ENCODE peak calls at places on chromosomes 1 and 21, in nine cellular contexts. One of them, this sample, is unnamed. For H3K9me3, the result is how much of the 10 kb centered on the place peaks cover.

GRCh38 chr1:58249729-58250586 is 296.6 kb downstream of the OMA1 start:
- DNase-seq in fibroblast of lung: peak
- DNase-seq in CD8-positive, alpha-beta memory T cell: no peak
- DNase-seq in upper lobe of right lung: no peak
- DNase-seq in uterus: peak
- DNase-seq in neuronal stem cell: peak
- DNase-seq in ascending aorta: no peak
- DNase-seq in heart left ventricle: peak
- DNase-seq in CD8-positive, alpha-beta T cell: no peak
- DNase-seq in this sample: no peak

GRCh38 chr1:200740291-200741212 is 1.9 kb downstream of the CAMSAP2 start:
- DNase-seq in fibroblast of lung: no peak
- DNase-seq in CD8-positive, alpha-beta memory T cell: no peak
- DNase-seq in upper lobe of right lung: no peak
- DNase-seq in uterus: no peak
- DNase-seq in neuronal stem cell: no peak
- DNase-seq in ascending aorta: no peak
- DNase-seq in heart left ventricle: no peak
- DNase-seq in CD8-positive, alpha-beta T cell: no peak
- DNase-seq in this sample: no peak

GRCh38 chr1:107551491-107551890 is 410.7 kb downstream of the NTNG1 start:
- DNase-seq in fibroblast of lung: peak
- DNase-seq in CD8-positive, alpha-beta memory T cell: no peak
- DNase-seq in upper lobe of right lung: no peak
- DNase-seq in uterus: no peak
- DNase-seq in neuronal stem cell: no peak
- DNase-seq in ascending aorta: no peak
- DNase-seq in heart left ventricle: no peak
- DNase-seq in CD8-positive, alpha-beta T cell: no peak
- DNase-seq in this sample: no peak

GRCh38 chr1:201299968-201300367 is 16.7 kb downstream of the PKP1 start:
- DNase-seq in fibroblast of lung: peak
- DNase-seq in CD8-positive, alpha-beta memory T cell: no peak
- DNase-seq in upper lobe of right lung: peak
- DNase-seq in uterus: no peak
- DNase-seq in neuronal stem cell: no peak
- DNase-seq in ascending aorta: no peak
- DNase-seq in heart left ventricle: peak
- DNase-seq in CD8-positive, alpha-beta T cell: no peak
- DNase-seq in this sample: no peak

GRCh38 chr1:13517193-13517812 is 3.5 kb upstream of the LRRC38 start:
- DNase-seq in fibroblast of lung: no peak
- DNase-seq in CD8-positive, alpha-beta memory T cell: no peak
- DNase-seq in upper lobe of right lung: no peak
- DNase-seq in uterus: no peak
- DNase-seq in neuronal stem cell: peak
- DNase-seq in ascending aorta: no peak
- DNase-seq in heart left ventricle: no peak
- DNase-seq in CD8-positive, alpha-beta T cell: no peak
- DNase-seq in this sample: peak

GRCh38 chr1:36387141-36387949 is 1.6 kb upstream of the STK40 start:
- DNase-seq in fibroblast of lung: peak
- DNase-seq in CD8-positive, alpha-beta memory T cell: no peak
- DNase-seq in upper lobe of right lung: no peak
- DNase-seq in uterus: peak
- DNase-seq in neuronal stem cell: peak
- DNase-seq in ascending aorta: no peak
- DNase-seq in heart left ventricle: no peak
- DNase-seq in CD8-positive, alpha-beta T cell: no peak
- DNase-seq in this sample: peak

GRCh38 chr1:29239142-29239541 is 2.8 kb downstream of the PTPRU start:
- DNase-seq in fibroblast of lung: peak
- DNase-seq in CD8-positive, alpha-beta memory T cell: no peak
- DNase-seq in upper lobe of right lung: peak
- DNase-seq in uterus: no peak
- DNase-seq in neuronal stem cell: no peak
- DNase-seq in ascending aorta: no peak
- DNase-seq in heart left ventricle: no peak
- DNase-seq in CD8-positive, alpha-beta T cell: no peak
- DNase-seq in this sample: no peak

GRCh38 chr1:19122668-19123067 is 87.4 kb downstream of the UBR4 start:
- DNase-seq in fibroblast of lung: peak
- DNase-seq in CD8-positive, alpha-beta memory T cell: no peak
- DNase-seq in upper lobe of right lung: no peak
- DNase-seq in uterus: no peak
- DNase-seq in neuronal stem cell: no peak
- DNase-seq in ascending aorta: no peak
- DNase-seq in heart left ventricle: no peak
- DNase-seq in CD8-positive, alpha-beta T cell: no peak
- DNase-seq in this sample: no peak

GRCh38 chr1:6475381-6476133 is 9.6 kb upstream of the TNFRSF25 start:
- DNase-seq in fibroblast of lung: no peak
- DNase-seq in CD8-positive, alpha-beta memory T cell: peak
- DNase-seq in upper lobe of right lung: peak
- DNase-seq in uterus: peak
- DNase-seq in neuronal stem cell: no peak
- DNase-seq in ascending aorta: no peak
- DNase-seq in heart left ventricle: peak
- DNase-seq in CD8-positive, alpha-beta T cell: peak
- DNase-seq in this sample: peak

GRCh38 chr1:18712254-18712605 is 81.6 kb downstream of the PAX7 start:
- DNase-seq in fibroblast of lung: no peak
- DNase-seq in CD8-positive, alpha-beta memory T cell: no peak
- DNase-seq in upper lobe of right lung: no peak
- DNase-seq in uterus: no peak
- DNase-seq in neuronal stem cell: no peak
- DNase-seq in ascending aorta: no peak
- DNase-seq in heart left ventricle: no peak
- DNase-seq in CD8-positive, alpha-beta T cell: no peak
- DNase-seq in this sample: no peak

GRCh38 chr1:238664139-238664538 is 722.2 kb upstream of the CHRM3 start:
- DNase-seq in fibroblast of lung: peak
- DNase-seq in CD8-positive, alpha-beta memory T cell: no peak
- DNase-seq in upper lobe of right lung: no peak
- DNase-seq in uterus: no peak
- DNase-seq in neuronal stem cell: no peak
- DNase-seq in ascending aorta: no peak
- DNase-seq in heart left ventricle: no peak
- DNase-seq in CD8-positive, alpha-beta T cell: no peak
- DNase-seq in this sample: no peak

GRCh38 chr1:187013582-187014200 is 184.9 kb downstream of the PLA2G4A start:
- DNase-seq in fibroblast of lung: no peak
- DNase-seq in CD8-positive, alpha-beta memory T cell: no peak
- DNase-seq in upper lobe of right lung: no peak
- DNase-seq in uterus: no peak
- DNase-seq in neuronal stem cell: no peak
- DNase-seq in ascending aorta: no peak
- DNase-seq in heart left ventricle: no peak
- DNase-seq in CD8-positive, alpha-beta T cell: no peak
- DNase-seq in this sample: no peak

GRCh38 chr21:42991992-42992740 is 17.8 kb downstream of the PKNOX1 start:
- DNase-seq in fibroblast of lung: peak
- DNase-seq in CD8-positive, alpha-beta memory T cell: no peak
- DNase-seq in upper lobe of right lung: peak
- DNase-seq in uterus: peak
- DNase-seq in neuronal stem cell: no peak
- DNase-seq in ascending aorta: no peak
- DNase-seq in heart left ventricle: no peak
- DNase-seq in CD8-positive, alpha-beta T cell: no peak
- DNase-seq in this sample: no peak

GRCh38 chr1:237041795-237042466 is at the start of gene RYR2:
- DNase-seq in fibroblast of lung: no peak
- DNase-seq in CD8-positive, alpha-beta memory T cell: no peak
- DNase-seq in upper lobe of right lung: no peak
- DNase-seq in uterus: no peak
- DNase-seq in neuronal stem cell: peak
- DNase-seq in ascending aorta: no peak
- DNase-seq in heart left ventricle: peak
- DNase-seq in CD8-positive, alpha-beta T cell: no peak
- DNase-seq in this sample: no peak
- H3K4me3 ChIP-seq in fibroblast of lung: no peak
- H3K4me3 ChIP-seq in CD8-positive, alpha-beta memory T cell: no peak
- H3K4me3 ChIP-seq in upper lobe of right lung: peak
- H3K4me3 ChIP-seq in uterus: peak
- H3K4me3 ChIP-seq in neuronal stem cell: peak
- H3K4me3 ChIP-seq in ascending aorta: peak
- H3K4me3 ChIP-seq in heart left ventricle: peak
- H3K4me3 ChIP-seq in CD8-positive, alpha-beta T cell: no peak
- H3K4me3 ChIP-seq in this sample: peak

GRCh38 chr1:80531182-80531581 is 1269.6 kb upstream of the ADGRL2 start:
- DNase-seq in fibroblast of lung: peak
- DNase-seq in CD8-positive, alpha-beta memory T cell: no peak
- DNase-seq in upper lobe of right lung: no peak
- DNase-seq in uterus: no peak
- DNase-seq in neuronal stem cell: no peak
- DNase-seq in ascending aorta: no peak
- DNase-seq in heart left ventricle: no peak
- DNase-seq in CD8-positive, alpha-beta T cell: no peak
- DNase-seq in this sample: no peak

GRCh38 chr1:80534606-80535360 is 1266.0 kb upstream of the ADGRL2 start:
- DNase-seq in fibroblast of lung: peak
- DNase-seq in CD8-positive, alpha-beta memory T cell: no peak
- DNase-seq in upper lobe of right lung: no peak
- DNase-seq in uterus: no peak
- DNase-seq in neuronal stem cell: no peak
- DNase-seq in ascending aorta: no peak
- DNase-seq in heart left ventricle: no peak
- DNase-seq in CD8-positive, alpha-beta T cell: no peak
- DNase-seq in this sample: no peak

GRCh38 chr1:80533775-80534314 is 1266.9 kb upstream of the ADGRL2 start:
- DNase-seq in fibroblast of lung: no peak
- DNase-seq in CD8-positive, alpha-beta memory T cell: no peak
- DNase-seq in upper lobe of right lung: no peak
- DNase-seq in uterus: no peak
- DNase-seq in neuronal stem cell: no peak
- DNase-seq in ascending aorta: no peak
- DNase-seq in heart left ventricle: no peak
- DNase-seq in CD8-positive, alpha-beta T cell: no peak
- DNase-seq in this sample: no peak

GRCh38 chr1:80533178-80533577 is 1267.6 kb upstream of the ADGRL2 start:
- DNase-seq in fibroblast of lung: no peak
- DNase-seq in CD8-positive, alpha-beta memory T cell: no peak
- DNase-seq in upper lobe of right lung: no peak
- DNase-seq in uterus: no peak
- DNase-seq in neuronal stem cell: no peak
- DNase-seq in ascending aorta: no peak
- DNase-seq in heart left ventricle: no peak
- DNase-seq in CD8-positive, alpha-beta T cell: no peak
- DNase-seq in this sample: no peak

DNA sequence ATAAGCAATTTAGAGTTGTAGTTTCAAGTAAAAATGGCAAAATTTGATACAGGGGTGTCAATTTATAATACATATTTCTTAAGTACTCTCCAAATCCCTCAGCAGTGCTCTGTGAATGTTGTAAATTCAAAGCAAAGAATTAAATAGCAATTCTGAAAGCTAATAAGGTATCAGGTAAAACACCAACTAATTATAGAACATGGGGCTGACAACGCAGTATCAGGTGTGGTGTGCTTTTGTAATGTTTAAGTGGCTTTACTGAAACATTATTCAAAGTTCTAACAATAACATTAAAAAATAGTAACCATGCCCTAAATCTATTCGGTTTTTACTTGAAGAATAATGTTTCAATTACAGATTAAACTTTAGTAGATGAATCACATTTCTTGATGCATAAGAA is 1271.2 kb upstream of the ADGRL2 start:
- DNase-seq in fibroblast of lung: no peak
- DNase-seq in CD8-positive, alpha-beta memory T cell: no peak
- DNase-seq in upper lobe of right lung: no peak
- DNase-seq in uterus: no peak
- DNase-seq in neuronal stem cell: no peak
- DNase-seq in ascending aorta: no peak
- DNase-seq in heart left ventricle: no peak
- DNase-seq in CD8-positive, alpha-beta T cell: no peak
- DNase-seq in this sample: no peak
- H3K9me3 ChIP-seq in fibroblast of lung: under half
- H3K9me3 ChIP-seq in CD8-positive, alpha-beta memory T cell: under half
- H3K9me3 ChIP-seq in upper lobe of right lung: under half
- H3K9me3 ChIP-seq in uterus: under half
- H3K9me3 ChIP-seq in neuronal stem cell: under half
- H3K9me3 ChIP-seq in ascending aorta: under half
- H3K9me3 ChIP-seq in heart left ventricle: under half
- H3K9me3 ChIP-seq in CD8-positive, alpha-beta T cell: under half
- H3K9me3 ChIP-seq in this sample: under half

DNA sequence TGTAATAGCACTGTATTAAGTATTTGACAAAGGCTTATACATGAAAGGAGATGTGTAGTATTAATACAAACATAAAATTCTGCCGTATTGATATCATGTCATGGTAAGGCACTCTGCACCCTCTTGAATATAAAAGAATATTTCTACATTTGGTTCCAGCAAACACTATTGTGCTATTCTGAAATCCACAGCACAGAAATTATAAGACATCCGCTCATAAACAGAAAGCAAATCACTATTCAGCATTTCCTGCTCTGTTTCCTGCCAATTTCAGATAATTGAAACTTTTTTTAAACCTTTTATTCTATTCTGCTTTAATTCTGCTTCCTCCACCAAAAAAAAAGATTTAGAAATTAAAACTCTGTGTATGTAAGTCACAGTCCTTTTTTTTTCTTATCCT is 39.6 kb upstream of the PLEKHO1 start:
- DNase-seq in fibroblast of lung: no peak
- DNase-seq in CD8-positive, alpha-beta memory T cell: peak
- DNase-seq in upper lobe of right lung: no peak
- DNase-seq in uterus: no peak
- DNase-seq in neuronal stem cell: no peak
- DNase-seq in ascending aorta: no peak
- DNase-seq in heart left ventricle: no peak
- DNase-seq in CD8-positive, alpha-beta T cell: no peak
- DNase-seq in this sample: no peak
- H3K4me3 ChIP-seq in fibroblast of lung: no peak
- H3K4me3 ChIP-seq in CD8-positive, alpha-beta memory T cell: peak
- H3K4me3 ChIP-seq in upper lobe of right lung: no peak
- H3K4me3 ChIP-seq in uterus: no peak
- H3K4me3 ChIP-seq in neuronal stem cell: no peak
- H3K4me3 ChIP-seq in ascending aorta: no peak
- H3K4me3 ChIP-seq in heart left ventricle: peak
- H3K4me3 ChIP-seq in CD8-positive, alpha-beta T cell: peak
- H3K4me3 ChIP-seq in this sample: no peak

DNA sequence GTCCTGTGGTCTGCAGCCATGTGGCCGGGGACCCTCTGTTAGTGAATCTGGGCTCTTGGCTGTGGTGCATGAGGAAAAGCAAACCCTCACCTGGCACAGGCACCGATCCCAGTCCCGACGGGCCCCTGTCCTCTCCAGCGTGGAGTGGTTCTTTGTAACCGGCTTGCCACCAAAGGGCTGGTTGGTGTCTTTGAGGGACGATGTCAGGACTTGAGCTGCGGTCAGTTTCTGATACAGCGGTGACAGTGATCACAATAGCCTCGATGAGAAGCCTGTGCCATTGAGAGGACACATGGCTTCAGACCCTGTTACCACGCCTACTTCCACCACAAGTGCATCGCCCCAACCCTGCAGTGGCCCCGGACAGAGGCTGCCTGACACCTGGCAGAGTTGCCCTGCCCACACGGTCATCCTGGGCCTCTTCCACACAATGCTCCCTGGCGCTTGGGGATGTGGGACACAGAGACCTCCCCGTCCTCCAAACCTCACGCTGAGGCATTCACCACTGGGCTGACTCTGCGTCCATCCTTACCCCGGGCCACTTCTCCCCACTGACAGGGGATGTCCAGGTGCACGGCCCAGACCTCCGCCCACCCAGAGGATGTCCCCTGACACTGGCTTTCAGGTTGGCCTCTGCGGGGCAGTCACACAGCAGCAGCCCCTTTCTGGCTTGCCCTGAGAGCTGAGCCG is 18.8 kb upstream of the ACTRT2 start:
- DNase-seq in fibroblast of lung: no peak
- DNase-seq in CD8-positive, alpha-beta memory T cell: no peak
- DNase-seq in upper lobe of right lung: no peak
- DNase-seq in uterus: no peak
- DNase-seq in neuronal stem cell: no peak
- DNase-seq in ascending aorta: no peak
- DNase-seq in heart left ventricle: no peak
- DNase-seq in CD8-positive, alpha-beta T cell: no peak
- DNase-seq in this sample: no peak
- H3K9me3 ChIP-seq in fibroblast of lung: under half
- H3K9me3 ChIP-seq in CD8-positive, alpha-beta memory T cell: under half
- H3K9me3 ChIP-seq in upper lobe of right lung: under half
- H3K9me3 ChIP-seq in uterus: under half
- H3K9me3 ChIP-seq in neuronal stem cell: under half
- H3K9me3 ChIP-seq in ascending aorta: under half
- H3K9me3 ChIP-seq in heart left ventricle: under half
- H3K9me3 ChIP-seq in CD8-positive, alpha-beta T cell: under half
- H3K9me3 ChIP-seq in this sample: under half

This sample was measured in gastrocnemius medialis.